ENCODE peak calls at places on chromosomes 13 and 19, in nine cellular contexts. One of them, this sample, is unnamed.

GRCh38 chr13:51453308-51453958 is 597 bp upstream of the INTS6 start:
- DNase-seq in GOT3: peak
- DNase-seq in right lobe of liver: no peak
- DNase-seq in A549: no peak
- DNase-seq in breast epithelium: no peak
- DNase-seq in NCI-H2081: peak
- DNase-seq in progenitor cell of endocrine pancreas: peak
- DNase-seq in psoas muscle: peak
- DNase-seq in left ventricle myocardium inferior: peak
- DNase-seq in this sample: no peak

GRCh38 chr13:78978381-78978998 is 319.5 kb upstream of the OBI1 start:
- DNase-seq in GOT3: no peak
- DNase-seq in right lobe of liver: peak
- DNase-seq in A549: peak
- DNase-seq in breast epithelium: no peak
- DNase-seq in NCI-H2081: peak
- DNase-seq in progenitor cell of endocrine pancreas: no peak
- DNase-seq in psoas muscle: no peak
- DNase-seq in left ventricle myocardium inferior: no peak
- DNase-seq in this sample: peak

GRCh38 chr19:46620716-46621115 is 4.2 kb downstream of the PTGIR start:
- DNase-seq in GOT3: no peak
- DNase-seq in right lobe of liver: no peak
- DNase-seq in A549: no peak
- DNase-seq in breast epithelium: no peak
- DNase-seq in NCI-H2081: no peak
- DNase-seq in progenitor cell of endocrine pancreas: no peak
- DNase-seq in psoas muscle: peak
- DNase-seq in left ventricle myocardium inferior: no peak
- DNase-seq in this sample: peak

GRCh38 chr13:99968521-99969367 is 2.8 kb downstream of the ZIC5 start:
- DNase-seq in GOT3: no peak
- DNase-seq in right lobe of liver: no peak
- DNase-seq in A549: peak
- DNase-seq in breast epithelium: no peak
- DNase-seq in NCI-H2081: no peak
- DNase-seq in progenitor cell of endocrine pancreas: no peak
- DNase-seq in psoas muscle: no peak
- DNase-seq in left ventricle myocardium inferior: no peak
- DNase-seq in this sample: no peak

GRCh38 chr13:21060063-21060826 is 1.1 kb downstream of the LATS2 start:
- DNase-seq in GOT3: no peak
- DNase-seq in right lobe of liver: peak
- DNase-seq in A549: peak
- DNase-seq in breast epithelium: no peak
- DNase-seq in NCI-H2081: no peak
- DNase-seq in progenitor cell of endocrine pancreas: peak
- DNase-seq in psoas muscle: peak
- DNase-seq in left ventricle myocardium inferior: peak
- DNase-seq in this sample: peak

GRCh38 chr13:105598551-105598950 is 936.9 kb downstream of the EFNB2 start:
- DNase-seq in GOT3: no peak
- DNase-seq in right lobe of liver: no peak
- DNase-seq in A549: no peak
- DNase-seq in breast epithelium: no peak
- DNase-seq in NCI-H2081: no peak
- DNase-seq in progenitor cell of endocrine pancreas: no peak
- DNase-seq in psoas muscle: no peak
- DNase-seq in left ventricle myocardium inferior: no peak
- DNase-seq in this sample: no peak

GRCh38 chr19:48152552-48152951 is 17.6 kb downstream of the LIG1 start:
- DNase-seq in GOT3: no peak
- DNase-seq in right lobe of liver: peak
- DNase-seq in A549: peak
- DNase-seq in breast epithelium: peak
- DNase-seq in NCI-H2081: peak
- DNase-seq in progenitor cell of endocrine pancreas: peak
- DNase-seq in psoas muscle: peak
- DNase-seq in left ventricle myocardium inferior: peak
- DNase-seq in this sample: peak

GRCh38 chr19:18437481-18438330 is at the start of gene ISYNA1:
- DNase-seq in GOT3: no peak
- DNase-seq in right lobe of liver: no peak
- DNase-seq in A549: peak
- DNase-seq in breast epithelium: peak
- DNase-seq in NCI-H2081: no peak
- DNase-seq in progenitor cell of endocrine pancreas: no peak
- DNase-seq in psoas muscle: peak
- DNase-seq in left ventricle myocardium inferior: peak
- DNase-seq in this sample: peak

GRCh38 chr19:3304871-3305423 is 61.4 kb upstream of the NFIC start:
- DNase-seq in GOT3: no peak
- DNase-seq in right lobe of liver: peak
- DNase-seq in A549: peak
- DNase-seq in breast epithelium: peak
- DNase-seq in NCI-H2081: peak
- DNase-seq in progenitor cell of endocrine pancreas: peak
- DNase-seq in psoas muscle: peak
- DNase-seq in left ventricle myocardium inferior: peak
- DNase-seq in this sample: peak

GRCh38 chr13:113647351-113648217 is 10.4 kb downstream of the ATP4B start:
- DNase-seq in GOT3: no peak
- DNase-seq in right lobe of liver: peak
- DNase-seq in A549: peak
- DNase-seq in breast epithelium: peak
- DNase-seq in NCI-H2081: peak
- DNase-seq in progenitor cell of endocrine pancreas: no peak
- DNase-seq in psoas muscle: peak
- DNase-seq in left ventricle myocardium inferior: peak
- DNase-seq in this sample: peak

GRCh38 chr13:44465318-44465717 is 91.7 kb downstream of the SERP2 start:
- DNase-seq in GOT3: no peak
- DNase-seq in right lobe of liver: no peak
- DNase-seq in A549: no peak
- DNase-seq in breast epithelium: no peak
- DNase-seq in NCI-H2081: no peak
- DNase-seq in progenitor cell of endocrine pancreas: no peak
- DNase-seq in psoas muscle: no peak
- DNase-seq in left ventricle myocardium inferior: no peak
- DNase-seq in this sample: no peak

GRCh38 chr19:51440846-51441409 is 17.3 kb downstream of the SIGLEC8 start:
- DNase-seq in GOT3: no peak
- DNase-seq in right lobe of liver: no peak
- DNase-seq in A549: peak
- DNase-seq in breast epithelium: no peak
- DNase-seq in NCI-H2081: no peak
- DNase-seq in progenitor cell of endocrine pancreas: no peak
- DNase-seq in psoas muscle: no peak
- DNase-seq in left ventricle myocardium inferior: no peak
- DNase-seq in this sample: no peak

This sample was measured in adrenal gland.